ENCODE peak calls at places on chromosomes 4 and X, in nine cellular contexts. D is heart left ventricle; V is NCI-H1930; H is HL-60; U is stimulated activated CD8-positive, alpha-beta memory T cell treated with anti-CD3 and anti-CD28 coated beads, Interleukin-7, amount 100 ng/mL, for 1 hour; K is fibroblast of the conjunctiva; Q is stomach; R is ovary; T is neural progenitor cell. Z is an unnamed sample.

GRCh38 chr4:118171381-118171780 is 137.1 kb downstream of the NDST3 start:
- DNase-seq in D (no peak), Q (no peak), R (no peak), H (no peak), V (no peak), T (no peak), K (no peak), U (no peak), Z (no peak)

GRCh38 chr4:176800891-176801534 is 8.3 kb upstream of the VEGFC start:
- DNase-seq in V (no peak), D (no peak), K (no peak), U (no peak), T (no peak), Q (no peak), R (no peak), H (no peak), Z (no peak)

GRCh38 chr4:24664956-24665355 is 80.6 kb upstream of the DHX15 start:
- DNase-seq in T (no peak), Q (no peak), K (peak; percentile 65), U (no peak), R (no peak), H (no peak), D (peak; percentile 45), V (no peak), Z (no peak)

GRCh38 chr4:82524570-82525152 is 37.1 kb downstream of the TMEM150C start:
- DNase-seq in H (no peak), T (no peak), U (no peak), Q (no peak), V (no peak), R (no peak), K (no peak), D (no peak), Z (no peak)

GRCh38 chrX:115393271-115393670 is 103.8 kb downstream of the LUZP4 start:
- DNase-seq in D (no peak), Q (no peak), K (no peak), U (no peak), H (no peak), T (no peak), R (no peak), V (no peak), Z (no peak)

GRCh38 chrX:46168254-46168653 is 377.0 kb downstream of the ZNF674 start:
- DNase-seq in D (no peak), R (no peak), H (no peak), K (no peak), U (no peak), Q (no peak), T (no peak), V (no peak), Z (no peak)

GRCh38 chrX:16516473-16516872 is 133.5 kb upstream of the S100G start:
- DNase-seq in V (no peak), T (no peak), D (no peak), Q (no peak), U (no peak), K (no peak), H (no peak), R (no peak), Z (no peak)

GRCh38 chr4:52014903-52015302 is 5.3 kb downstream of the LRRC66 start:
- DNase-seq in R (no peak), V (no peak), T (peak; percentile 9), U (no peak), H (peak; percentile 25), D (no peak), Q (no peak), K (no peak), Z (no peak)

GRCh38 chrX:6694977-6695376 is 160.1 kb upstream of the VCX3A start:
- DNase-seq in U (no peak), R (no peak), K (no peak), V (no peak), H (no peak), D (no peak), T (no peak), Q (no peak), Z (no peak)

GRCh38 chr4:183362916-183363542 is 40.8 kb upstream of the CLDN24 start:
- DNase-seq in H (no peak), D (no peak), R (no peak), Q (no peak), V (no peak), K (no peak), U (no peak), T (peak; percentile 35), Z (peak; percentile 46)

GRCh38 chrX:140439455-140439854 is 65.4 kb downstream of the SOX3 start:
- DNase-seq in K (no peak), U (no peak), T (peak; percentile 92), H (no peak), R (no peak), Q (peak; percentile 48), D (no peak), V (no peak), Z (peak; percentile 63)

GRCh38 chr4:124433500-124433899 is 279.0 kb downstream of the ANKRD50 start:
- DNase-seq in Q (no peak), T (no peak), V (no peak), H (no peak), D (no peak), R (no peak), K (no peak), U (no peak), Z (no peak)

GRCh38 chr4:113760852-113761681 is 471 bp downstream of the CAMK2D start:
- DNase-seq in D (peak; percentile 89), T (peak; percentile 62), V (peak; percentile 16), R (peak; percentile 81), K (peak; percentile 73), H (no peak), Q (peak; percentile 76), U (peak; percentile 10), Z (peak; percentile 75)

GRCh38 chr4:2320746-2321145 is 58.8 kb upstream of the MXD4 start:
- DNase-seq in H (no peak), Q (peak; percentile 17), T (no peak), U (no peak), D (no peak), V (no peak), K (no peak), R (no peak), Z (no peak)

GRCh38 chr4:180455226-180455625 is 1788.0 kb upstream of the TENM3 start:
- DNase-seq in H (no peak), R (no peak), Q (no peak), D (no peak), U (no peak), V (no peak), K (no peak), T (no peak), Z (peak; percentile 46)

GRCh38 chr4:137909910-137910309 is 332.2 kb downstream of the SLC7A11 start:
- DNase-seq in V (peak; percentile 35), K (no peak), T (no peak), U (no peak), Q (no peak), D (peak; percentile 35), R (no peak), H (no peak), Z (peak; percentile 10)

GRCh38 chrX:143306991-143307965 is 210.0 kb downstream of the SPANXN3 start:
- DNase-seq in Q (no peak), T (no peak), V (no peak), R (no peak), U (no peak), D (no peak), K (no peak), H (no peak), Z (no peak)

GRCh38 chrX:43971966-43972961 is 926 bp downstream of the NDP start:
- DNase-seq in U (no peak), R (no peak), T (no peak), D (no peak), H (no peak), Q (no peak), V (no peak), K (no peak), Z (no peak)